ENCODE peak calls at places on chromosomes 13 and 19, in eight cellular contexts. One of them, this sample, is unnamed.

GRCh38 chr13:20401958-20402856 is 123.5 kb downstream of the CRYL1 start:
- DNase-seq in PC-3: peak
- DNase-seq in hepatocyte: no peak
- DNase-seq in HCT116: no peak
- DNase-seq in SK-N-SH: no peak
- DNase-seq in neural progenitor cell: no peak
- DNase-seq in GM23248: peak
- DNase-seq in GM23338: no peak
- DNase-seq in this sample: no peak

GRCh38 chr13:105817011-105817410 is 718.5 kb downstream of the EFNB2 start:
- DNase-seq in PC-3: peak
- DNase-seq in SK-N-SH: no peak
- DNase-seq in GM23338: peak
- DNase-seq in GM23248: no peak
- DNase-seq in HCT116: no peak
- DNase-seq in hepatocyte: peak
- DNase-seq in neural progenitor cell: peak
- DNase-seq in this sample: no peak

GRCh38 chr13:45365558-45365885 is 24.5 kb upstream of the TPT1 start:
- DNase-seq in GM23248: no peak
- DNase-seq in hepatocyte: no peak
- DNase-seq in HCT116: no peak
- DNase-seq in neural progenitor cell: no peak
- DNase-seq in GM23338: no peak
- DNase-seq in SK-N-SH: no peak
- DNase-seq in PC-3: peak
- DNase-seq in this sample: no peak

GRCh38 chr13:61002686-61003085 is 413.0 kb downstream of the PCDH20 start:
- DNase-seq in GM23248: no peak
- DNase-seq in neural progenitor cell: no peak
- DNase-seq in PC-3: no peak
- DNase-seq in SK-N-SH: no peak
- DNase-seq in HCT116: no peak
- DNase-seq in GM23338: peak
- DNase-seq in hepatocyte: no peak
- DNase-seq in this sample: no peak

GRCh38 chr19:42198676-42199439 is 18.6 kb downstream of the DEDD2 start:
- DNase-seq in GM23248: no peak
- DNase-seq in neural progenitor cell: no peak
- DNase-seq in PC-3: no peak
- DNase-seq in GM23338: peak
- DNase-seq in SK-N-SH: no peak
- DNase-seq in HCT116: no peak
- DNase-seq in hepatocyte: no peak
- DNase-seq in this sample: peak

GRCh38 chr13:60230593-60230992 is 66.9 kb upstream of the DIAPH3 start:
- DNase-seq in hepatocyte: peak
- DNase-seq in GM23338: no peak
- DNase-seq in neural progenitor cell: no peak
- DNase-seq in SK-N-SH: peak
- DNase-seq in PC-3: no peak
- DNase-seq in HCT116: no peak
- DNase-seq in GM23248: peak
- DNase-seq in this sample: no peak

GRCh38 chr19:33285441-33285927 is 16.9 kb downstream of the CEBPA start:
- DNase-seq in hepatocyte: no peak
- DNase-seq in PC-3: no peak
- DNase-seq in GM23338: no peak
- DNase-seq in neural progenitor cell: no peak
- DNase-seq in HCT116: no peak
- DNase-seq in SK-N-SH: no peak
- DNase-seq in GM23248: no peak
- DNase-seq in this sample: no peak

GRCh38 chr13:51271008-51271407 is 48.8 kb downstream of the FAM124A start:
- DNase-seq in SK-N-SH: no peak
- DNase-seq in GM23248: no peak
- DNase-seq in neural progenitor cell: no peak
- DNase-seq in GM23338: no peak
- DNase-seq in PC-3: no peak
- DNase-seq in HCT116: no peak
- DNase-seq in hepatocyte: no peak
- DNase-seq in this sample: no peak

GRCh38 chr13:51364404-51365008 is 25.0 kb downstream of the SERPINE3 start:
- DNase-seq in neural progenitor cell: no peak
- DNase-seq in SK-N-SH: no peak
- DNase-seq in GM23338: no peak
- DNase-seq in hepatocyte: no peak
- DNase-seq in HCT116: no peak
- DNase-seq in GM23248: peak
- DNase-seq in PC-3: peak
- DNase-seq in this sample: no peak

GRCh38 chr19:3803114-3803888 is 17.1 kb upstream of the MATK start:
- DNase-seq in GM23248: no peak
- DNase-seq in PC-3: no peak
- DNase-seq in hepatocyte: no peak
- DNase-seq in SK-N-SH: no peak
- DNase-seq in neural progenitor cell: no peak
- DNase-seq in GM23338: no peak
- DNase-seq in HCT116: no peak
- DNase-seq in this sample: no peak

GRCh38 chr19:55671054-55671378 is 4.0 kb upstream of the EPN1 start:
- DNase-seq in GM23248: no peak
- DNase-seq in PC-3: no peak
- DNase-seq in GM23338: no peak
- DNase-seq in SK-N-SH: no peak
- DNase-seq in neural progenitor cell: no peak
- DNase-seq in HCT116: no peak
- DNase-seq in hepatocyte: no peak
- DNase-seq in this sample: no peak

GRCh38 chr19:3669616-3670257 is 30.5 kb downstream of the PIP5K1C start:
- DNase-seq in PC-3: no peak
- DNase-seq in GM23338: no peak
- DNase-seq in GM23248: no peak
- DNase-seq in hepatocyte: no peak
- DNase-seq in neural progenitor cell: no peak
- DNase-seq in SK-N-SH: no peak
- DNase-seq in HCT116: no peak
- DNase-seq in this sample: no peak

GRCh38 chr19:19329199-19329598 is 8.6 kb downstream of the MAU2 start:
- DNase-seq in hepatocyte: no peak
- DNase-seq in SK-N-SH: no peak
- DNase-seq in PC-3: no peak
- DNase-seq in GM23338: no peak
- DNase-seq in HCT116: no peak
- DNase-seq in neural progenitor cell: no peak
- DNase-seq in GM23248: no peak
- DNase-seq in this sample: no peak

GRCh38 chr19:2233601-2234280 is 2.4 kb downstream of the PLEKHJ1 start:
- DNase-seq in GM23338: no peak
- DNase-seq in neural progenitor cell: no peak
- DNase-seq in HCT116: no peak
- DNase-seq in hepatocyte: no peak
- DNase-seq in GM23248: no peak
- DNase-seq in PC-3: no peak
- DNase-seq in SK-N-SH: no peak
- DNase-seq in this sample: peak
- H3K4me3 ChIP-seq in GM23338: no peak
- H3K4me3 ChIP-seq in neural progenitor cell: no peak
- H3K4me3 ChIP-seq in HCT116: no peak
- H3K4me3 ChIP-seq in hepatocyte: no peak
- H3K4me3 ChIP-seq in GM23248: no peak
- H3K4me3 ChIP-seq in PC-3: no peak
- H3K4me3 ChIP-seq in SK-N-SH: no peak
- H3K4me3 ChIP-seq in this sample: peak

GRCh38 chr13:40095695-40096356 is 440.4 kb downstream of the COG6 start:
- DNase-seq in neural progenitor cell: peak
- DNase-seq in HCT116: no peak
- DNase-seq in GM23338: no peak
- DNase-seq in GM23248: no peak
- DNase-seq in SK-N-SH: no peak
- DNase-seq in hepatocyte: no peak
- DNase-seq in PC-3: no peak
- DNase-seq in this sample: no peak

GRCh38 chr13:40096357-40096911 is 441.0 kb downstream of the COG6 start:
- DNase-seq in HCT116: no peak
- DNase-seq in SK-N-SH: no peak
- DNase-seq in GM23248: no peak
- DNase-seq in GM23338: no peak
- DNase-seq in PC-3: no peak
- DNase-seq in hepatocyte: no peak
- DNase-seq in neural progenitor cell: peak
- DNase-seq in this sample: peak

DNA sequence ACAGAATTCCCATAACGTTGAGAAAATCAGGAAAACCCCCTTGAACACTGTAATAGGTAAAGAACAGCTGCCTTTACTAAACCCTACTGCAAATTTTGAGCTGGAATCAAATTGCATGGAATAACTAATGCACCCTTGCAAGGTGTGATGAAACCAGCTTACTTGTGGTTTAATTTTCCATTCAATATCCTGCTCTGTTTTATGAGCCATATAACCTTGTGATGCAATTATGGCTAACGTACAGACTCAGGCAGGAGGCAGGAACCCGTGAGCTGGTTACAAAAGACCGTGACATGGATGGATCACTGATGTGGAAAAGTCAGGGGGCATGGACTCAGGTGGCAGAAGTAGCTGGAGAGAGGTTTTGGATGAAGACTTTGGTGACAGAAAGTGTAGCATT is 438.6 kb downstream of the COG6 start:
- DNase-seq in HCT116: no peak
- DNase-seq in PC-3: peak
- DNase-seq in hepatocyte: no peak
- DNase-seq in GM23338: no peak
- DNase-seq in SK-N-SH: no peak
- DNase-seq in GM23248: no peak
- DNase-seq in neural progenitor cell: no peak
- DNase-seq in this sample: no peak
- H3K4me2 ChIP-seq in HCT116: no peak
- H3K4me2 ChIP-seq in PC-3: no peak
- H3K4me2 ChIP-seq in hepatocyte: no peak
- H3K4me2 ChIP-seq in GM23338: no peak
- H3K4me2 ChIP-seq in SK-N-SH: no peak
- H3K4me2 ChIP-seq in GM23248: no peak
- H3K4me2 ChIP-seq in neural progenitor cell: no peak
- H3K4me2 ChIP-seq in this sample: no peak

GRCh38 chr19:38388310-38389100 is at the start of gene SPRED3:
- DNase-seq in GM23248: peak
- DNase-seq in hepatocyte: peak
- DNase-seq in HCT116: no peak
- DNase-seq in GM23338: peak
- DNase-seq in PC-3: peak
- DNase-seq in neural progenitor cell: peak
- DNase-seq in SK-N-SH: peak
- DNase-seq in this sample: no peak
- TF ChIP-seq EZH2phosphoT487 in GM23248: no peak
- TF ChIP-seq EZH2phosphoT487 in hepatocyte: no peak
- TF ChIP-seq EZH2phosphoT487 in HCT116: no peak
- TF ChIP-seq EZH2phosphoT487 in GM23338: no peak
- TF ChIP-seq EZH2phosphoT487 in PC-3: no peak
- TF ChIP-seq EZH2phosphoT487 in neural progenitor cell: no peak
- TF ChIP-seq EZH2phosphoT487 in SK-N-SH: no peak
- TF ChIP-seq EZH2phosphoT487 in this sample: no peak

DNA sequence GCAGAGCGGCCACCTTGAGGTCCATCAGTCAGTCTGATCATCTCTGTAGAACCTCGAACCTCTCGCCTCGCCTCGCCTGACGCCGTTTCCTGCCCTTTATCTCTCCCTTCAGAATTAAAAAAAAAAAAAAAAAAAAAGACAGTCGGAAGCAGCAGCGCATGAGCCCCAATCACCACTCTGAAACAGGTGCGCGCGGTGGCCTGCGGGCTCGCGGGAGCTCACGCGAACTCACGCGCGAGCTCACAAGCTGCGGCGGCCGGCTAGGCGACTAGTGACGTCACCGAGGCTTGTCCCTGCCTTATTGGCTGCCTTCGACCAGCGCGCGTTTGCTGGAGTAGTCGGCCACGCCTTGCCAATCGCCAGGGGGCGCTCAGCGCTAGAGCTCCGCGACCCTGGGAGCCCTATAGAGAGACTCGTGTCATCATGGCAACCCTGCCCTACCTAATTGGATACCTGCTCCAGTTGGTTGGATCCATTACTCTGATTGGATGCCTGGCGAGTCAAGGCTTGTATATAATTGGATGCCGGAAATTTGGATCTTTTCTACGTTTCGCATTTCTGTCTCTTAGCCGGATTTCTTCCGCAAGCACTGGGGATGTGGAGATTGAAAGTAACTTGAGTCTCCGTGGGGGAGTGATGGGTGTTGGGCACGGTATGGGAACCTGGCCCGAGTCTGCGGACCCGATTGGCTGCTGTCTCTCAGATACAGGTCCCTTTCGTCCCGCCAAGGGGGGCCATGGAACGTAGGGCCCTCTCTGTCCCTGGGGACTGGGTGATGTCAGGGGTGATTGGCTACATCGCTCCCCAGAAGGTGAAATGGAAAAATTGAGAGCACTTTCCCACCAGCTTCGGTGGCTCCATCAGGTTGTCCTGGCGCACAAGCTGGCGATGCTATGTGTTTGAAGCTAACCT is 31.6 kb downstream of the SYT3 start:
- DNase-seq in neural progenitor cell: peak
- DNase-seq in HCT116: peak
- DNase-seq in GM23338: peak
- DNase-seq in hepatocyte: peak
- DNase-seq in SK-N-SH: peak
- DNase-seq in PC-3: peak
- DNase-seq in GM23248: peak
- DNase-seq in this sample: peak
- H3K4me3 ChIP-seq in neural progenitor cell: no peak
- H3K4me3 ChIP-seq in HCT116: no peak
- H3K4me3 ChIP-seq in GM23338: peak
- H3K4me3 ChIP-seq in hepatocyte: no peak
- H3K4me3 ChIP-seq in SK-N-SH: peak
- H3K4me3 ChIP-seq in PC-3: no peak
- H3K4me3 ChIP-seq in GM23248: no peak
- H3K4me3 ChIP-seq in this sample: no peak

GRCh38 chr13:111286162-111286561 is 34.3 kb upstream of the TEX29 start:
- DNase-seq in SK-N-SH: no peak
- DNase-seq in PC-3: no peak
- DNase-seq in hepatocyte: no peak
- DNase-seq in GM23338: peak
- DNase-seq in GM23248: no peak
- DNase-seq in neural progenitor cell: no peak
- DNase-seq in HCT116: no peak
- DNase-seq in this sample: no peak
- H3K4me2 ChIP-seq in SK-N-SH: no peak
- H3K4me2 ChIP-seq in PC-3: no peak
- H3K4me2 ChIP-seq in hepatocyte: no peak
- H3K4me2 ChIP-seq in GM23338: no peak
- H3K4me2 ChIP-seq in GM23248: no peak
- H3K4me2 ChIP-seq in neural progenitor cell: no peak
- H3K4me2 ChIP-seq in HCT116: no peak
- H3K4me2 ChIP-seq in this sample: no peak